ENCODE peak calls at places on chromosomes 3 and 15, in eight cellular contexts. L is astrocyte of the spinal cord; C is AG09319; Q is CD4-positive, alpha-beta T cell; O is fibroblast of pulmonary artery; V is sigmoid colon; U is CD8-positive, alpha-beta T cell; N is heart right ventricle. B is an unnamed sample.

GRCh38 chr15:70245932-70246622 is 148.4 kb upstream of the TLE3 start:
- DNase-seq in L (peak), O (peak), U (no peak), V (peak), N (no peak), Q (no peak), C (no peak), B (no peak)

GRCh38 chr3:71066849-71067261 is 516.7 kb downstream of the FOXP1 start:
- DNase-seq in U (peak), L (no peak), Q (peak), N (no peak), O (peak), V (no peak), C (no peak), B (peak)

GRCh38 chr3:126685041-126685440 is 19.0 kb upstream of the CHCHD6 start:
- DNase-seq in O (no peak), C (no peak), U (no peak), L (peak), N (no peak), Q (no peak), V (no peak), B (no peak)

GRCh38 chr15:77029166-77030041 is 34.5 kb downstream of the PSTPIP1 start:
- DNase-seq in U (peak), V (peak), L (no peak), C (no peak), Q (no peak), N (no peak), O (no peak), B (no peak)

GRCh38 chr3:196988241-196989029 is 19.8 kb upstream of the PIGZ start:
- DNase-seq in C (no peak), L (no peak), V (peak), O (no peak), N (no peak), Q (no peak), U (no peak), B (no peak)

GRCh38 chr3:72820405-72820804 is 27.8 kb downstream of the SHQ1 start:
- DNase-seq in V (no peak), L (peak), Q (no peak), C (peak), N (no peak), U (no peak), O (peak), B (no peak)

GRCh38 chr3:127822836-127823589 is 698 bp upstream of the MGLL start:
- DNase-seq in L (no peak), U (no peak), V (peak), Q (no peak), C (no peak), O (no peak), N (peak), B (no peak)

GRCh38 chr15:39358441-39359041 is 222.3 kb upstream of the THBS1 start:
- DNase-seq in N (no peak), Q (no peak), C (no peak), O (peak), U (no peak), L (peak), V (peak), B (no peak)

GRCh38 chr3:30259730-30260129 is 346.7 kb upstream of the TGFBR2 start:
- DNase-seq in N (no peak), C (no peak), L (no peak), Q (no peak), V (no peak), O (no peak), U (no peak), B (no peak)

GRCh38 chr3:37183375-37183831 is 9.0 kb upstream of the LRRFIP2 start:
- DNase-seq in Q (no peak), U (no peak), O (peak), C (peak), L (peak), N (no peak), V (no peak), B (no peak)

GRCh38 chr15:84985158-84985557 is 3.5 kb downstream of the PDE8A start:
- DNase-seq in L (no peak), Q (no peak), V (no peak), U (no peak), C (no peak), O (no peak), N (no peak), B (no peak)

GRCh38 chr3:188082040-188082439 is 71.9 kb upstream of the LPP start:
- DNase-seq in N (no peak), C (no peak), O (no peak), L (peak), V (no peak), Q (no peak), U (no peak), B (no peak)

GRCh38 chr15:52124270-52124878 is 11.8 kb upstream of the BCL2L10 start:
- DNase-seq in U (no peak), L (peak), V (no peak), N (no peak), C (no peak), Q (no peak), O (peak), B (no peak)

GRCh38 chr3:20040476-20041196 is 390 bp downstream of the KAT2B start:
- DNase-seq in O (peak), U (peak), V (peak), N (peak), C (no peak), Q (peak), L (peak), B (peak)

GRCh38 chr3:53347261-53348064 is at the start of gene DCP1A:
- DNase-seq in Q (peak), L (peak), O (peak), C (peak), V (peak), U (peak), N (peak), B (peak)
- TF ChIP-seq CTCF in Q (no peak), L (no peak), O (no peak), C (no peak), V (no peak), U (no peak), N (no peak), B (peak)

GRCh38 chr15:99504071-99504822 is 61.5 kb upstream of the MEF2A start:
- DNase-seq in O (no peak), N (no peak), U (no peak), C (no peak), L (no peak), V (no peak), Q (no peak), B (peak)

GRCh38 chr15:99506399-99506798 is 59.4 kb upstream of the MEF2A start:
- DNase-seq in Q (no peak), N (no peak), O (no peak), V (no peak), U (no peak), C (no peak), L (no peak), B (no peak)

GRCh38 chr15:99507016-99507731 is 58.6 kb upstream of the MEF2A start:
- DNase-seq in O (peak), C (no peak), Q (no peak), U (no peak), N (peak), L (peak), V (no peak), B (peak)

GRCh38 chr15:99503411-99503810 is 62.4 kb upstream of the MEF2A start:
- DNase-seq in O (no peak), U (no peak), N (no peak), L (no peak), V (no peak), Q (no peak), C (no peak), B (no peak)

DNA sequence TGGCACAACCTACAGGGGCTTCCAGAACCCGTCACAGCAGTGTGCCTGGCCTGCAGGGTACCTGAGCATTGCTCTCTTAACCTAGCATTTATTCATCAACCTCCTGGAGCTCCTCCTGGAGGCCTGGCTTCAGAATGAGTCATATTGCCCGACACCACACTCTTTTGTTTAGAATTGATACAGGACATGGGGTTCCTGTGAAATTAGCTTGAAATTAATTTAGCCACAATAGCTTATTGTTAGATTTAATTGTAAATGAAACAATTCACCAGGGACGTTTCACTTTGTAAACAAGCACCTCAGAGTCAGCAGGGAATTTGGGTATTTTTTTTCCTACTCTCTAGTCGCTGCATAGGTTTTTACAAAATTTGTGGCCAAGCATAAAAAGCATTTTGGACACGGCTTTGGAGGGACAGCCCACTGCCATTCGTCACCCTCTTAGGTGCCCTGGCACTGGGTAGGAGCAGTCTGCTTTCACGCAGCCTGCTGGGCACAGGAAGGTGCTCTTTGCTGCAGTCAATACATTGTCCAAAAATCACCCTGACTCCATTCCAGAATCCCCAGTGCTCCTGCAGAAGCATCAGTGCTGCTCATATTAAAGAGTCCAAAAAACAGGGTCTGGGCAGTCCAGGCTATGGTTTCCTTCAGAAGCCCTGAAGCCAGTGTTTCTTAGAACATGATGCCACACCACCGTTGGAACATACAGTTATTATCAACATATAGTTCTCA is 60.8 kb upstream of the MEF2A start:
- DNase-seq in Q (no peak), V (no peak), C (no peak), O (peak), U (no peak), L (peak), N (no peak), B (peak)
- TF ChIP-seq CTCF in Q (no peak), V (no peak), C (no peak), O (peak), U (no peak), L (peak), N (peak), B (no peak)

DNA sequence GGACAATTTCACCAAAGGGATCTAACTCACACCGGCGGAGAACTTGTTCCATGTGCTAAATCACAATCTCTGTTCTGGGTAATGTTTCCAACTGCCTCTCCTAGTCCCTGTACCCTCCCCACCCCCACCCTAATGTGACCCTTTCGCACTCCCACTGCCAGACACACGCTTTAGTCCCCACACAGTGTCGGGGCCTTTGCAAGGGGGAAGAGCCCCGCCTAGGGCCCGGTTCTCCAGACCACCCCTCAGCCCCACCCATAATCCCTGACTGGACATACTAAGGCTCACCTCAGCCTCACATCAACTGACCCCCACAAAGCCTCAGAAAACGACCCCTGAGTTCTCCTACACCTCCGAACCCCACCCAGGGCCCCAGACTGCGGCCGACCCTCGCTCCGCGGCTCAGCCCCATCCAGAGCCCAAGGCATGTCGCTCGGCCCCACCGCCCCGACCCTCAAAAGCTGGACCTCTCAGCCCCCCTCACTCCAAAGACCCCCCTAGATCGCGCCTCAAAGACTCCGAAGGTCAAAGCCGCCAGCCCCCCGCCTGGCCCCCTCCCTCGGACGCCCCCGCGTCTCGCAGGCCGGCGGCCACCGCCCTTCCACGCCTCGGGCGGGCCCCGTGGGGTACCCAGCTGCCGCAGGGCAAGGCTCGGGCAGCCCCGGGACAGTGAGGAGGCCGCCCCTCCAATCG is 72.0 kb upstream of the MAP4 start:
- DNase-seq in U (peak), C (no peak), Q (no peak), V (peak), O (no peak), L (peak), N (peak), B (peak)
- TF ChIP-seq CTCF in U (no peak), C (no peak), Q (no peak), V (no peak), O (no peak), L (no peak), N (no peak), B (no peak)

GRCh38 chr15:66084704-66085103 is 168.8 kb downstream of the MEGF11 start:
- DNase-seq in C (no peak), N (no peak), L (no peak), Q (no peak), V (peak), U (no peak), O (no peak), B (no peak)

GRCh38 chr15:66078929-66079275 is 174.6 kb downstream of the MEGF11 start:
- DNase-seq in L (no peak), V (peak), C (no peak), Q (no peak), U (no peak), O (no peak), N (no peak), B (no peak)

GRCh38 chr15:66077320-66077663 is 176.3 kb downstream of the MEGF11 start:
- DNase-seq in N (no peak), U (no peak), Q (no peak), L (no peak), O (no peak), C (no peak), V (no peak), B (no peak)

GRCh38 chr15:66078196-66078928 is 175.2 kb downstream of the MEGF11 start:
- DNase-seq in Q (no peak), N (no peak), U (no peak), C (no peak), L (no peak), V (peak), O (no peak), B (no peak)

DNA sequence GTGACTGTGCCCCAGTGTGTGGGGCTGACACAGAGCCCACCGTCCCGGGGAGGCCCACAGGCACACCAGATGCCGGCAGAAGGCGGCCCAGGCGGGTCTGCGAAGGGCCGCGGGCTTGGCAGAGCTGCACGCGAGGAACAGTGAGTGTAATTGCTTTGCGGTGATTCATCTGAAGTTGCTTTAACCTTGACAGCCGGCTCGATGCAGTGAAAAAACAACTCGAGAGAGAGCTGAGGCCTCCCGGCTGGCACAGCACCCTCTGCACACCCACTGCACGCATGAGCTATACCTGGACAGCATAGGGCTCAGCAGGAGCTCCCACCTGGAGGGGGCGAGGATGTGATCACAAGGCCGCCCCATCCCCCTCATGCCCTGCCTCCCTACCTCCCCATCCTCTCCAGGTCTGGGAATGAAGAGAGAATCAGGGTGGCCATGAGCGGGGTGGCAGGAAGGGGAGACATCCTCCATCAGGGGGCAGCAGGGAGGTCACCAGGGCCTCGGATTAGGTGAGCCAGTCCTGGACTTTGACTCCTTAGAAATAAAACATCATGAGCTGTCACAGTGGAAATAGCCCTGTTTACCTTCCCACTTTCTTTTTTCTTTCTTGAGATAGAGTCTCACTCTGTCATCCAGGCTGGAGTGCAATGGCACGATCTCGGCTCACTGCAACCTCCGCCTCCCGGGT is 172.6 kb downstream of the MEGF11 start:
- DNase-seq in O (peak), C (peak), N (no peak), L (peak), V (peak), Q (no peak), U (no peak), B (no peak)
- TF ChIP-seq CTCF in O (no peak), C (no peak), N (no peak), L (no peak), V (no peak), Q (no peak), U (no peak), B (peak)

GRCh38 chr3:74883690-74884089 is 269.2 kb upstream of the CNTN3 start:
- DNase-seq in L (no peak), O (peak), N (no peak), C (no peak), U (no peak), Q (no peak), V (no peak), B (no peak)
- TF ChIP-seq CTCF in L (no peak), O (peak), N (no peak), C (peak), U (no peak), Q (no peak), V (no peak), B (no peak)

B was measured in esophagus muscularis mucosa.